ENCODE peak calls at places on chromosomes 4 and X, in four cellular contexts. G is K562, S is HCT116, C is HepG2. J is an unnamed sample.

GRCh38 chr4:43903456-43903855 is 545.2 kb downstream of the KCTD8 start:
- DNase-seq in G (no peak), S (no peak), C (no peak), J (no peak)

GRCh38 chr4:188021548-188022249 is 26.1 kb downstream of the ZFP42 start:
- DNase-seq in G (no peak), S (no peak), C (no peak), J (no peak)

GRCh38 chr4:40536032-40536431 is 93.6 kb downstream of the RBM47 start:
- DNase-seq in G (no peak), S (no peak), C (no peak), J (no peak)

GRCh38 chrX:22093550-22093949 is 61.4 kb downstream of the PHEX start:
- DNase-seq in G (no peak), S (no peak), C (no peak), J (no peak)

GRCh38 chrX:107574054-107574683 is 54.1 kb upstream of the PRPS1 start:
- DNase-seq in G (no peak), S (no peak), C (peak; percentile 79), J (no peak)

GRCh38 chr4:135371137-135371536 is 1169.5 kb upstream of the PABPC4L start:
- DNase-seq in G (no peak), S (no peak), C (peak; percentile 15), J (no peak)

GRCh38 chr4:94640151-94640550 is 117.6 kb upstream of the BMPR1B start:
- DNase-seq in G (no peak), S (no peak), C (no peak), J (no peak)

GRCh38 chrX:16491461-16491860 is 158.5 kb upstream of the S100G start:
- DNase-seq in G (no peak), S (no peak), C (no peak), J (no peak)

GRCh38 chr4:53653484-53654053 is 62.3 kb upstream of the LNX1 start:
- DNase-seq in G (no peak), S (no peak), C (no peak), J (no peak)

GRCh38 chrX:49956313-49956712 is 33.9 kb downstream of the CLCN5 start:
- DNase-seq in G (no peak), S (no peak), C (no peak), J (no peak)

GRCh38 chrX:130637591-130637990 is 235.8 kb downstream of the RBMX2 start:
- DNase-seq in G (no peak), S (no peak), C (no peak), J (no peak)

GRCh38 chr4:7978907-7979651 is 39.4 kb upstream of the AFAP1 start:
- DNase-seq in G (no peak), S (no peak), C (no peak), J (no peak)
- TF ChIP-seq TCF7L2 in G (no peak), S (no peak), C (no peak), J (no peak)

DNA sequence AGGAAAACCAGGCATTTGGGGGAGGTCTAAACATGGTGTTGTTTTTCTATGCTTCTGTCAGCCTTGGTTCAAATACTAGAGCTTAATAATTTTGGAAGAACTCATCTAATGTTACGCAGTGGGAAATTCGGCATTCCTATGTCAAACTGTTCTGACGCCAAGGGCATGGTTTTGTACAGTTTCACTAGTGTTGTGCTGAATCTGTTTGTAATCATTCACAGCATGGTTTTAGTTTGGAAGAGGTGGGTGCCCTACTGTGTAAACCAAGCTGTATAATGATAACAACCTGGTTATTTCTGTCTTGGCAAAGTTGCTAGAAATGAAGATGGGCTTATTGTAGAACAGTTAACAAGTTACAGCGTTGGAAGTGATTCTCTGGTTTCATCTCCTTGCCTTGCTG is 5.2 kb downstream of the DDX3X start:
- DNase-seq in G (no peak), S (no peak), C (no peak), J (no peak)
- TF ChIP-seq POLR2AphosphoS5 in G (no peak), S (no peak), C (no peak), J (no peak)

GRCh38 chr4:97027989-97028388 is 1115.3 kb downstream of the STPG2 start:
- DNase-seq in G (no peak), S (no peak), C (no peak), J (no peak)

GRCh38 chr4:97028785-97029184 is 1114.5 kb downstream of the STPG2 start:
- DNase-seq in G (no peak), S (no peak), C (no peak), J (no peak)
- TF ChIP-seq TCF7L2 in G (no peak), S (no peak), C (no peak), J (no peak)

GRCh38 chr4:109921384-109921808 is 8.7 kb downstream of the EGF start:
- DNase-seq in G (no peak), S (no peak), C (no peak), J (no peak)
- TF ChIP-seq POLR2AphosphoS5 in G (no peak), S (no peak), C (no peak), J (no peak)

DNA sequence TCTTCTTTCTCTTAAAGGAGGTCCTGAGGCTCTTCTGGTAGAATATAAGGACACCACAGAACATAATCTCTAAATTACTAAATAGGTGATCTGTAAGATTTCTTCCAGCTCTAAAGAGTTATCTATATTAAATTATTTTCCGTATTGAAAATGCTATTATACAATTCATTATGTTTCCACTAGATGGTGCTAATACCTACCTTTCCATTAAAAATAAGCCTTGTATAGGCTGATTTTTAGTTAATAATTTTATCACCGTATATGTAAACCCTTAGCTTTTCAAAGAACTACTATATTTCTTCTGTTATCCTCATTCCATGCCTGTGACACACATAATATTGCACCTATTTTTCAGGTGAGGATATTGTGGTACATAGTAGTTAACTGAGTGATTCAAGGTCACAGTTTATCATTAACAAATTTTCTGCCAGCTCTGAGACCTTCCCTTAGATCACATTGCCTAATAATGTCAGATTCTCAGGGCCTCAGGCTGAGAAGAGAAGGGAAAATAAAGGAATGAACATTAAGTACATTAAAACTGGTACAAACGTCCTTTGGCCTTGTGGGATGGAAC is 138.8 kb downstream of the TEX11 start:
- DNase-seq in G (no peak), S (no peak), C (no peak), J (no peak)
- TF ChIP-seq TCF7L2 in G (no peak), S (no peak), C (no peak), J (no peak)

GRCh38 chrX:19886888-19887531 is 390 bp downstream of the SH3KBP1 start:
- DNase-seq in G (peak; percentile 49), S (no peak), C (no peak), J (no peak)
- TF ChIP-seq POLR2AphosphoS5 in G (no peak), S (no peak), C (no peak), J (no peak)

GRCh38 chrX:41946230-41946629 is 22.9 kb upstream of the CASK start:
- DNase-seq in G (no peak), S (no peak), C (no peak), J (no peak)

GRCh38 chrX:41952102-41952501 is 28.7 kb upstream of the CASK start:
- DNase-seq in G (no peak), S (no peak), C (no peak), J (no peak)

GRCh38 chrX:41946973-41947612 is 23.7 kb upstream of the CASK start:
- DNase-seq in G (no peak), S (no peak), C (no peak), J (no peak)
- TF ChIP-seq TCF7L2 in G (no peak), S (no peak), C (no peak), J (no peak)

DNA sequence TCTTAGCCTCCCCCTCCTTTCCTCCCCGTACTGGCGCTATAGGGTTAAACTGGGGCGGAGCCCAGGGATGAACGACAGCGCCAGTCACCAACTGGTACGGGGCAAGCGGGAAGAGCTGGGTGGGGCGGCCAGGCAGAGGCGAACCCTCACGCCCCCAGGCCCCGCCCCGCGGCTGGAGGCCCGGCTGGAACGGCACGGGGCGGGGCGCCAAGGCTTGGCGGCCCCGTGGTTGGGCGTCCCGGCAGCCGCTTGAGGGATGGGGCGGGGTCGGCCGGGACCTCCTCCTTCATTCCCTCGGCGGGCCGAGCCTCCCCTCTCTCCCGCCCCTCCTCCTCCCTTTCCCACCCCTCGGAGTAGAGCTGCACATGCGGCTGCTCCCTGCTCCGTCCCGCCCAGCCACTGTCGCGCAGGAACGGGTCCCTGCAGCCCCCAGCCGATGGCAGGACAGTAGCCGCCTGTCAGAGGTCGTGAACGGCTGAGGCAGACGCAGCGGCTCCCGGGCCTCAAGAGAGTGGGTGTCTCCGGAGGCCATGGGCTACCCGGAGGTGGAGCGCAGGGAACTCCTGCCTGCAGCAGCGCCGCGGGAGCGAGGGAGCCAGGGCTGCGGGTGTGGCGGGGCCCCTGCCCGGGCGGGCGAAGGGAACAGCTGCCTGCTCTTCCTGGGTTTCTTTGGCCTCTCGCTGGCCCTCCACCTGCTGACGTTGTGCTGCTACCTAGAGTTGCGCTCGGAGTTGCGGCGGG is at the start of gene EDA:
- DNase-seq in G (peak; percentile 76), S (peak; percentile 61), C (peak; percentile 73), J (no peak)
- TF ChIP-seq POLR2AphosphoS5 in G (no peak), S (no peak), C (no peak), J (no peak)

GRCh38 chr4:102586644-102587021 is 85.5 kb downstream of the NFKB1 start:
- DNase-seq in G (no peak), S (no peak), C (no peak), J (no peak)
- TF ChIP-seq TCF7L2 in G (no peak), S (no peak), C (no peak), J (no peak)

GRCh38 chrX:40172169-40172979 is 74.6 kb upstream of the BCOR start:
- DNase-seq in G (peak; percentile 76), S (no peak), C (no peak), J (no peak)
- TF ChIP-seq POLR2AphosphoS5 in G (peak; percentile 80), S (no peak), C (no peak), J (peak; percentile 29)

J was measured in Panc1.